ENCODE peak calls at places on chromosomes 6 and 20, in five cellular contexts. C is IMR-90, E is mesendoderm, S is mesenchymal stem cell, I is H9. J is an unnamed sample.

GRCh38 chr6:56364482-56365313 is 117.3 kb upstream of the COL21A1 start:
- DNase-seq in C (peak), E (no peak), S (peak), I (no peak), J (no peak)

GRCh38 chr6:30646450-30647038 is 389 bp upstream of the C6orf136 start:
- DNase-seq in C (no peak), E (peak), S (no peak), I (peak), J (no peak)

GRCh38 chr20:19137641-19138040 is 74.8 kb upstream of the SLC24A3 start:
- DNase-seq in C (no peak), E (no peak), S (no peak), I (no peak), J (no peak)

GRCh38 chr6:131286469-131287040 is 151.3 kb downstream of the AKAP7 start:
- DNase-seq in C (no peak), E (no peak), S (no peak), I (no peak), J (no peak)

GRCh38 chr6:18209539-18210197 is 54.4 kb downstream of the KDM1B start:
- DNase-seq in C (no peak), E (no peak), S (peak), I (no peak), J (no peak)

GRCh38 chr6:15620616-15621015 is 42.2 kb downstream of the DTNBP1 start:
- DNase-seq in C (no peak), E (peak), S (no peak), I (no peak), J (no peak)

GRCh38 chr6:162726997-162727346 is 594 bp downstream of the PRKN start:
- DNase-seq in C (no peak), E (peak), S (peak), I (no peak), J (no peak)

GRCh38 chr6:5213851-5214507 is 46.8 kb downstream of the LYRM4 start:
- DNase-seq in C (peak), E (no peak), S (peak), I (no peak), J (no peak)

GRCh38 chr6:160634706-160635105 is 29.4 kb downstream of the LPA start:
- DNase-seq in C (no peak), E (no peak), S (no peak), I (no peak), J (no peak)

GRCh38 chr6:10495014-10495413 is 26.1 kb upstream of the GCNT2 start:
- DNase-seq in C (no peak), E (no peak), S (no peak), I (no peak), J (no peak)

GRCh38 chr6:108714012-108714773 is 134.0 kb upstream of the ARMC2 start:
- DNase-seq in C (peak), E (no peak), S (peak), I (no peak), J (no peak)

GRCh38 chr6:99148111-99148510 is 200.4 kb upstream of the FBXL4 start:
- DNase-seq in C (no peak), E (peak), S (no peak), I (no peak), J (no peak)

GRCh38 chr20:57277398-57278105 is 11.1 kb upstream of the BMP7 start:
- DNase-seq in C (no peak), E (no peak), S (no peak), I (no peak), J (no peak)

GRCh38 chr6:151014404-151015150 is 149.1 kb downstream of the MTHFD1L start:
- DNase-seq in C (peak), E (peak), S (peak), I (peak), J (peak)

GRCh38 chr20:40843251-40843650 is 154.2 kb upstream of the MAFB start:
- DNase-seq in C (no peak), E (no peak), S (no peak), I (no peak), J (no peak)

GRCh38 chr6:111533087-111533784 is 50.2 kb upstream of the REV3L start:
- DNase-seq in C (no peak), E (peak), S (no peak), I (peak), J (no peak)

GRCh38 chr6:28281288-28282064 is at the start of gene PGBD1:
- DNase-seq in C (peak), E (peak), S (peak), I (peak), J (peak)

GRCh38 chr6:26097268-26097875 is 10.1 kb downstream of the HFE start:
- DNase-seq in C (peak), E (peak), S (peak), I (peak), J (peak)

GRCh38 chr6:4350571-4351505 is 215.5 kb upstream of the ECI2 start:
- DNase-seq in C (peak), E (no peak), S (peak), I (no peak), J (no peak)

GRCh38 chr20:6654490-6655247 is 112.8 kb upstream of the BMP2 start:
- DNase-seq in C (no peak), E (no peak), S (peak), I (no peak), J (no peak)

GRCh38 chr20:17733781-17734304 is 34.1 kb downstream of the BANF2 start:
- DNase-seq in C (no peak), E (no peak), S (no peak), I (no peak), J (no peak)

GRCh38 chr6:34414999-34415858 is 10.6 kb downstream of the RPS10 start:
- DNase-seq in C (peak), E (peak), S (peak), I (no peak), J (no peak)

GRCh38 chr6:53735896-53736295 is 58.9 kb upstream of the LRRC1 start:
- DNase-seq in C (no peak), E (no peak), S (no peak), I (no peak), J (no peak)

GRCh38 chr6:106477790-106478189 is 117.3 kb downstream of the CRYBG1 start:
- DNase-seq in C (no peak), E (no peak), S (no peak), I (no peak), J (no peak)

GRCh38 chr6:89475634-89476033 is 42.7 kb downstream of the ANKRD6 start:
- DNase-seq in C (no peak), E (no peak), S (peak), I (no peak), J (no peak)

GRCh38 chr6:17705428-17705777 is 1.3 kb downstream of the NUP153 start:
- DNase-seq in C (peak), E (peak), S (peak), I (no peak), J (no peak)

GRCh38 chr6:56510984-56511531 is 131.6 kb downstream of the DST start:
- DNase-seq in C (peak), E (peak), S (no peak), I (no peak), J (no peak)

GRCh38 chr6:146883640-146884531 is 285.1 kb downstream of the ADGB start:
- DNase-seq in C (no peak), E (no peak), S (no peak), I (no peak), J (no peak)

GRCh38 chr6:21587925-21588811 is 5.4 kb upstream of the SOX4 start:
- DNase-seq in C (peak), E (peak), S (peak), I (peak), J (peak)

GRCh38 chr6:150894935-150895686 is 29.6 kb downstream of the MTHFD1L start:
- DNase-seq in C (peak), E (no peak), S (peak), I (no peak), J (no peak)

GRCh38 chr20:59412251-59412650 is 111.8 kb downstream of the EDN3 start:
- DNase-seq in C (no peak), E (no peak), S (no peak), I (no peak), J (no peak)

GRCh38 chr20:24489631-24490260 is 20.3 kb downstream of the SYNDIG1 start:
- DNase-seq in C (no peak), E (no peak), S (no peak), I (peak), J (no peak)

GRCh38 chr6:97189767-97190166 is 93.2 kb downstream of the MMS22L start:
- DNase-seq in C (peak), E (no peak), S (no peak), I (no peak), J (no peak)

GRCh38 chr6:90008908-90009501 is 114.7 kb downstream of the GJA10 start:
- DNase-seq in C (peak), E (no peak), S (peak), I (no peak), J (no peak)

GRCh38 chr6:98941319-98941718 is 6.4 kb downstream of the FBXL4 start:
- DNase-seq in C (no peak), E (no peak), S (no peak), I (no peak), J (no peak)

GRCh38 chr20:25233016-25233772 is 14.7 kb upstream of the PYGB start:
- DNase-seq in C (peak), E (peak), S (no peak), I (no peak), J (no peak)

GRCh38 chr6:2949536-2950083 is 21.8 kb downstream of the SERPINB6 start:
- DNase-seq in C (no peak), E (no peak), S (no peak), I (peak), J (no peak)

GRCh38 chr20:51372176-51372803 is 170.2 kb downstream of the NFATC2 start:
- DNase-seq in C (peak), E (peak), S (peak), I (peak), J (peak)
- H2BK120ac ChIP-seq in C (peak), E (no peak), S (peak), I (no peak), J (no peak)

GRCh38 chr6:121499666-121500065 is 64.2 kb downstream of the GJA1 start:
- DNase-seq in C (no peak), E (no peak), S (no peak), I (no peak), J (no peak)
- H3K4me2 ChIP-seq in C (no peak), E (no peak), S (no peak), I (no peak), J (no peak)

GRCh38 chr20:36893801-36894200 is 17.9 kb downstream of the TLDC2 start:
- DNase-seq in C (no peak), E (no peak), S (no peak), I (no peak), J (no peak)
- H2BK15ac ChIP-seq in C (no peak), E (no peak), S (no peak), I (no peak), J (no peak)

GRCh38 chr20:13400453-13400852 is 179.4 kb downstream of the ISM1 start:
- DNase-seq in C (peak), E (no peak), S (no peak), I (no peak), J (no peak)

GRCh38 chr20:13397300-13397724 is 176.2 kb downstream of the ISM1 start:
- DNase-seq in C (peak), E (no peak), S (peak), I (no peak), J (no peak)

GRCh38 chr20:13396826-13397225 is 175.8 kb downstream of the ISM1 start:
- DNase-seq in C (no peak), E (no peak), S (no peak), I (no peak), J (no peak)

GRCh38 chr20:13401596-13401995 is 180.5 kb downstream of the ISM1 start:
- DNase-seq in C (no peak), E (no peak), S (no peak), I (no peak), J (no peak)

DNA sequence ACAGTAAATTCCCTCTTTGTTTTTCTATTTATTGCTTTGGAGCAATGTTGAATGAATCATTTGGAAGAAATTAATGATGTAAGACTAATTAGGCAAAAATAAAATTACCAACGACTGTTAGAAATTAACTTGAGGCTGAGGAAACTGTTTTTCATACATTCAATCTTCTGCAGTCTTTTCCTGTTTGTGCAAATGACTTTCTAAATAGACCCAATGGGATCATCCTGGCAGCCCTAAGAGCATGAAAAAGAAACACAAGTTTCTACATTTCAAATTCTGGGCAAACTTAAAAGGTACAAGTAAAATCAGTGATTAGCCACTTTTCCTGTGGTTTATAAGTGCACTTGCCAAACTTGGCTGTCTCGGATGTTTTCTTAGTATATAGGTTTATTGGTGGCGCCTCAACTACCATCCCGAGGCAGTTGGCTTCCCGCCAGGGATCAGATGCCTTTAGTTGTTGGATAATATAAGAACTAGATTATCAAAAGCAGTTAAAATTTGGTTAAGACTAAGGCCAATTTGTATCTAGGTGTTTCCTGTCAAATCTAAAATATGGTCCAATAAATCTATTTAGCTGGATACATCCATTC is 181.2 kb downstream of the ISM1 start:
- DNase-seq in C (no peak), E (no peak), S (no peak), I (no peak), J (no peak)
- H2BK120ac ChIP-seq in C (no peak), E (no peak), S (no peak), I (no peak), J (no peak)

GRCh38 chr20:63690898-63691710 is 5.3 kb upstream of the TNFRSF6B start:
- DNase-seq in C (no peak), E (no peak), S (no peak), I (no peak), J (no peak)

GRCh38 chr20:63689046-63690000 is 7.1 kb upstream of the TNFRSF6B start:
- DNase-seq in C (no peak), E (no peak), S (no peak), I (no peak), J (no peak)

GRCh38 chr20:63688234-63689045 is 8.0 kb upstream of the TNFRSF6B start:
- DNase-seq in C (no peak), E (no peak), S (no peak), I (no peak), J (no peak)

GRCh38 chr20:63691711-63692435 is 4.6 kb upstream of the TNFRSF6B start:
- DNase-seq in C (no peak), E (no peak), S (no peak), I (no peak), J (no peak)

GRCh38 chr20:63690001-63690897 is 6.2 kb upstream of the TNFRSF6B start:
- DNase-seq in C (no peak), E (no peak), S (no peak), I (no peak), J (no peak)
- H3K4me2 ChIP-seq in C (no peak), E (no peak), S (no peak), I (no peak), J (peak)

GRCh38 chr6:37650071-37650481 is 47.6 kb downstream of the MDGA1 start:
- DNase-seq in C (no peak), E (peak), S (no peak), I (peak), J (peak)
- H2BK15ac ChIP-seq in C (no peak), E (no peak), S (no peak), I (no peak), J (no peak)

DNA sequence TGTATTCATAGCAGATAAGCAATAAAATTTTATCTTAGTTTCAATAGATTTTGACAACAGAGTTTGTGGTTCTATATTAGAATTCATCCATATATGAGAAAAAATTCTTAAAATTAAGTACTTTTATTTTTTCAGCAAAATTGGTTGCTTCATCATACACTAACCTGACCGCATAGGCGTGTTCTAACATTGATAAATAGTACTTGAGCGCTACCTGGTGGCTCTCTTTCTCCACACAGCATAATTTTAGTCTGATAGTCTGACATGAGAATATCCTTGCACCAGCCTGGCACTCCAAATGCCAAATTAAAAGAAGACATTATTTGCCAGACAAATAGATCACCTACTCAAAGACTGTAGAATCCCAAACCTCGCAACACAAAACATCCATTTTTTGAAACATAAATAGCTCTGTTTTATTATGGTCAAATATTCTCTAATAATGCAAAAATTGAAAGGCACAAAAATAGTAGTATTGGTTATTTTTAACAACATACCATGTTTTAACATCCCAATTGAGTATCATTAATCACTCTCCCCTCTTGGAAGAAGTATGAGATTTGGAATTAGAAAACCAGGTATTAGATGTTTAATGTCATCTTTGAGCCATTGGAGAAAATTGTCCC is 33.0 kb upstream of the FILIP1 start:
- DNase-seq in C (peak), E (peak), S (peak), I (peak), J (peak)
- H2BK120ac ChIP-seq in C (no peak), E (no peak), S (no peak), I (no peak), J (no peak)

GRCh38 chr6:37876843-37877242 is 57.3 kb downstream of the ZFAND3 start:
- DNase-seq in C (no peak), E (no peak), S (no peak), I (no peak), J (no peak)
- H3K4me2 ChIP-seq in C (no peak), E (no peak), S (no peak), I (no peak), J (no peak)

J was measured in neuronal stem cell.